ENCODE peak calls at places on chromosomes 4 and X, in six cellular contexts. Z is GM12891, W is K562, K is H1, E is GM12878, Y is HepG2. I is an unnamed sample.

GRCh38 chrX:78769356-78769755 is 21.8 kb downstream of the LPAR4 start:
- DNase-seq in E (no peak), W (no peak), K (no peak), Y (no peak), Z (no peak), I (no peak)

GRCh38 chr4:85905761-85906160 is 430.8 kb downstream of the ARHGAP24 start:
- DNase-seq in Z (no peak), K (no peak), E (no peak), Y (no peak), W (no peak), I (no peak)

GRCh38 chrX:88982183-88982582 is 235.2 kb downstream of the CPXCR1 start:
- DNase-seq in W (no peak), E (no peak), Y (no peak), Z (no peak), K (no peak), I (no peak)

GRCh38 chrX:72003811-72004750 is 93.4 kb downstream of the NHSL2 start:
- DNase-seq in Z (no peak), K (peak; percentile 49), W (no peak), E (no peak), Y (no peak), I (no peak)

GRCh38 chr4:26029512-26030131 is 115.6 kb downstream of the SMIM20 start:
- DNase-seq in W (no peak), E (no peak), K (no peak), Y (no peak), Z (no peak), I (no peak)

GRCh38 chr4:177008836-177009501 is 216.2 kb upstream of the VEGFC start:
- DNase-seq in E (no peak), K (no peak), Z (no peak), W (no peak), Y (no peak), I (no peak)

GRCh38 chr4:108172780-108173598 is 4.3 kb upstream of the LEF1 start:
- DNase-seq in Z (peak; percentile 47), W (peak; percentile 85), Y (peak; percentile 41), K (no peak), E (no peak), I (peak; percentile 40)

GRCh38 chr4:119228406-119228805 is 15.9 kb downstream of the USP53 start:
- DNase-seq in Z (no peak), K (no peak), W (no peak), Y (no peak), E (no peak), I (no peak)

GRCh38 chrX:45445745-45446412 is 245.2 kb upstream of the DIPK2B start:
- DNase-seq in W (no peak), K (no peak), Z (no peak), Y (no peak), E (no peak), I (no peak)

GRCh38 chrX:107014927-107015326 is 14.9 kb upstream of the MORC4 start:
- DNase-seq in E (no peak), W (no peak), Y (no peak), K (no peak), Z (no peak), I (no peak)

GRCh38 chrX:131633285-131633917 is 89.5 kb downstream of the OR13H1 start:
- DNase-seq in E (peak; percentile 4), Y (peak; percentile 29), K (peak; percentile 2), Z (no peak), W (peak; percentile 51), I (peak; percentile 3)

GRCh38 chrX:119648421-119648775 is 42.2 kb upstream of the NKRF start:
- DNase-seq in Y (no peak), Z (no peak), W (no peak), K (no peak), E (no peak), I (no peak)

GRCh38 chrX:95703696-95704095 is 980.9 kb upstream of the DIAPH2 start:
- DNase-seq in Z (no peak), Y (no peak), W (no peak), E (no peak), K (no peak), I (no peak)

GRCh38 chrX:42783456-42783855 is 5.5 kb upstream of the PPP1R2C start:
- DNase-seq in Z (no peak), E (no peak), W (no peak), K (no peak), Y (no peak), I (no peak)

GRCh38 chr4:7020856-7021255 is 22.3 kb upstream of the TADA2B start:
- DNase-seq in E (no peak), Z (no peak), W (no peak), K (no peak), Y (no peak), I (no peak)

GRCh38 chrX:72621163-72621562 is 48.5 kb upstream of the HDAC8 start:
- DNase-seq in Y (no peak), E (no peak), Z (no peak), W (no peak), K (no peak), I (no peak)

GRCh38 chr4:93092765-93093164 is 735.8 kb upstream of the ATOH1 start:
- DNase-seq in K (no peak), W (no peak), Y (no peak), Z (no peak), E (no peak), I (no peak)

DNA sequence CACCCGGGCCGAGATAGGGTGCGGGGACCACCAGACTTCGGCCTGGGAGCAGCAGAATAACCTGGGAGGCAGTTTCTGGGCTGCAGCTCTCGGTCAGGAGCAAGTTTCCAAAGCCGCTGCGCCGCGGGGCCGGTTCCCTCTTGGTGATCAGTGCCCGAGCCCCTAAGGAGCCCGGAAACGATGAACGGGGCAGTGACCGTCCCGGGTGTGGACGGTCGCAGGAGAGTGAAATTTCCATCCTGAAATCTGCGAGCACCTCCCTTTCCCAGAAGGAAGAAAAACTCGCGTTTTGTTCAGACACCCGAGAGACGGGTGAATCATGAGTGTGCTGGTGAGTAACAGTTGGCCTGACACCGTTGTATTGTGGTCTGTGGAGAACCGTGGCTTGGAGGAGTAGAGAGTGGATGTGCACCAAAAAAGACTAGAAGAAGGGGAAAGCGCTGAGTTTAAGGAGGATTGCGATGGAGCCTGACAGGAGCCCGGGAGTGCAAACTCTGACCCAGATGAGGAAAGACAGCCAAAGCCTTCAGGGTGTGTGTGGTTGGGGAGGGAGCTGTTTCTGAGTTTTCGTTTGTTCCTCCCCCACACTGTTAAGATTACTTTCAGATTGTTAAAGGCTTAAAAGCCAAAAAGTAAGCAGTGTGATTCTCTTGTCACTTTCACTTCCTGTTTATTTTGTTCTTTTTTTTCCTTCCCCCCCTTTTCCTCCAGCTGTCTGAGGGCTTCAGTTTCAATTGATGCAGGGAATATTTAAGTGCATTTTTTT is 824 bp downstream of the MCUB start:
- DNase-seq in Z (peak; percentile 65), K (no peak), E (peak; percentile 80), Y (no peak), W (peak; percentile 23), I (peak; percentile 50)
- TF ChIP-seq POLR2A in Z (peak; percentile 53), K (no peak), E (peak; percentile 60), Y (no peak), W (no peak), I (peak; percentile 64)

GRCh38 chr4:23934915-23935314 is 45.1 kb upstream of the PPARGC1A start:
- DNase-seq in Y (no peak), E (no peak), W (no peak), K (no peak), Z (no peak), I (no peak)
- TF ChIP-seq TAF1 in Y (no peak), E (no peak), W (no peak), K (no peak), Z (no peak), I (no peak)

GRCh38 chr4:113761682-113762060 is at the start of gene CAMK2D:
- DNase-seq in E (peak; percentile 81), K (no peak), Z (peak; percentile 48), Y (peak; percentile 85), W (no peak), I (peak; percentile 39)
- TF ChIP-seq POLR2A in E (no peak), K (no peak), Z (no peak), Y (peak; percentile 53), W (no peak), I (no peak)

GRCh38 chr4:3420606-3420955 is 21.2 kb upstream of the HGFAC start:
- DNase-seq in Y (no peak), E (no peak), Z (no peak), K (no peak), W (no peak), I (no peak)
- TF ChIP-seq TAF1 in Y (no peak), E (no peak), Z (no peak), K (no peak), W (no peak), I (no peak)

DNA sequence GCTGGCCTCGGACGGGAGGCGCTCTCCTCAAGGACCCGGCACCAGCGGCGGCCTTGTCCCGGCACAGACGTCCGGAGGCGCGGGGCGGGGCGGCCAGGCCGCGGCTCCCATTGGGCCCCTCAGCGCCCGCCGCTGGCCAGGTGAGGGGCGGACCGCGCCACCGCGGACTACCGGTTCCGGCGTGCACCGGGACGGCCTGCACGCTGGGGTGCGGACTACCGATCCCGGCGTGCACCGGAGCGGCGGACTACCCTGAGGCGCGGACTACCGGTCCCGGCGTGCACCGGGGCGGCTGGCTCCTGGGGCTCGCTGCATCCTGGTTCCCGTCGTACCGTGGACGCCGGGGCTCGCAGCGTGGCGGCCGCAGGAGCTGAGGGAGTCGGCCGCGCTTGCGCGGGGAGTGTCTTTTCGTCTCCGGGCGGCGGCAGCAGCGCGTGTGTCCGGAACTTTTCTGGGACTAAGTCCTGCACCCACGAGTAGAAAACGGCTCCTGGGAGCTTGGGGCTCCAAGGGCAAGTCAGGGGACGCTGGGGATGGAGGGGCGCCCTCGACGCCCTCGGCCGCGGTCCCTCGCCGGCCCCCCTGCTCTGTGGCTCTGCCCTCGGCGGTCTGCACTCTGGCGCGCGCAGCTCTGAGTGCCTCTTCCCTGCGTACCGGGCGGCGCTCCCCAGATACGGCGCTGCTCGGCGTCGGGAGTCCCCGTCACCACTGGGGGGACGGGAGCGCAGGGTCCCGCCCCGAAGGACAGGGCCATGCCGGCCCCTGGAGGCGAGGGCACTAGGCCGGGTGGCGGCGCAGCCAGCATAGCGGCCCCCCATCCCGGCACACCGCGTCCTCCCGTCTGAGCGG is at the start of gene LETM1:
- DNase-seq in W (peak; percentile 91), E (peak; percentile 83), K (peak; percentile 72), Y (peak; percentile 84), Z (peak; percentile 97), I (peak; percentile 98)
- TF ChIP-seq POLR2A in W (peak; percentile 90), E (peak; percentile 88), K (no peak), Y (peak; percentile 58), Z (peak; percentile 57), I (peak; percentile 65)

GRCh38 chr4:77714514-77714913 is 104.7 kb downstream of the CNOT6L start:
- DNase-seq in Y (no peak), K (no peak), Z (no peak), E (no peak), W (no peak), I (no peak)
- TF ChIP-seq TAF1 in Y (no peak), K (no peak), Z (no peak), E (no peak), W (no peak), I (no peak)

I was measured in GM12892.